ENCODE peak calls at places on chromosomes 11 and 22, in six cellular contexts. B, Q, E, N, C and T are unnamed samples. For H3K4me1, the result is how much of the 10 kb centered on the place peaks cover.

GRCh38 chr22:25405854-25406509 is 158.5 kb upstream of the GRK3 start:
- DNase-seq in B (no peak), Q (no peak), E (no peak), N (no peak), C (no peak), T (no peak)

GRCh38 chr11:61996933-61997332 is 29.5 kb upstream of the FTH1 start:
- DNase-seq in B (no peak), Q (no peak), E (no peak), N (no peak), C (no peak), T (no peak)

GRCh38 chr11:96051820-96052219 is 127.9 kb upstream of the MTMR2 start:
- DNase-seq in B (no peak), Q (no peak), E (no peak), N (no peak), C (no peak), T (no peak)

GRCh38 chr11:41872458-41872857 is 413.0 kb upstream of the LRRC4C start:
- DNase-seq in B (no peak), Q (no peak), E (no peak), N (no peak), C (no peak), T (no peak)

GRCh38 chr11:14089690-14090462 is 127.4 kb downstream of the SPON1 start:
- DNase-seq in B (no peak), Q (no peak), E (no peak), N (no peak), C (no peak), T (no peak)

GRCh38 chr11:119210035-119210434 is 3.9 kb downstream of the CBL start:
- DNase-seq in B (no peak), Q (no peak), E (no peak), N (peak), C (no peak), T (no peak)

GRCh38 chr22:35312198-35313059 is 12.7 kb downstream of the TOM1 start:
- DNase-seq in B (no peak), Q (no peak), E (no peak), N (no peak), C (no peak), T (no peak)

GRCh38 chr22:44574057-44574456 is 76.0 kb upstream of the RTL6 start:
- DNase-seq in B (no peak), Q (no peak), E (peak), N (peak), C (peak), T (peak)

GRCh38 chr11:69011624-69012091 is 1.4 kb downstream of the MRGPRF start:
- DNase-seq in B (no peak), Q (no peak), E (no peak), N (peak), C (no peak), T (no peak)

GRCh38 chr11:123650901-123651300 is 3.5 kb downstream of the SCN3B start:
- DNase-seq in B (no peak), Q (no peak), E (no peak), N (no peak), C (no peak), T (no peak)

GRCh38 chr11:123641495-123641840 is 13.0 kb downstream of the SCN3B start:
- DNase-seq in B (no peak), Q (no peak), E (no peak), N (no peak), C (no peak), T (no peak)

GRCh38 chr11:123640677-123641494 is 13.5 kb downstream of the SCN3B start:
- DNase-seq in B (peak), Q (peak), E (peak), N (peak), C (peak), T (peak)

GRCh38 chr11:123642435-123642834 is 12.0 kb downstream of the SCN3B start:
- DNase-seq in B (no peak), Q (no peak), E (no peak), N (no peak), C (no peak), T (no peak)

GRCh38 chr11:123645576-123645975 is 8.8 kb downstream of the SCN3B start:
- DNase-seq in B (no peak), Q (no peak), E (no peak), N (no peak), C (no peak), T (no peak)
- H3K4me1 ChIP-seq in B (under half), Q (under half), E (under half), N (under half), C (under half), T (under half)

DNA sequence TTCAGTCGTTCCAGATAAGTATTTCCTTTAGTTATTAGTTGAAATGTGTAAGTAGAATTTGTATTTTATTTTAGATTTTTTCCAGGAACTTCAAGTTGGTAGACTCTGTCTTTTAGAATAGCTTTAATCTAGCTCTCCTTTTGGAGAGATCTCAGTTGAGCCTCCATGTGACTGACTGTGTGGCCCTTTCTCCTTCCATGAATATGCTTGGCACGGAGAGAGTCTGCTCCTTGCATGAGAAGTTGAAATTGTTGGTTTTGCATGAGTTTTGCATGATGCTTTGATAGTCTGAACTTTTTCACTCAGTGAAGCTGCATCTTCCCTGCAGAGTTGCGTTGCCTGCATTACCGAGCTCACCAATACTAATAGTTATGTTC is 32.8 kb upstream of the CTTN start:
- DNase-seq in B (no peak), Q (no peak), E (no peak), N (no peak), C (no peak), T (no peak)
- H3K4me3 ChIP-seq in B (no peak), Q (no peak), E (no peak), N (no peak), C (no peak), T (no peak)

DNA sequence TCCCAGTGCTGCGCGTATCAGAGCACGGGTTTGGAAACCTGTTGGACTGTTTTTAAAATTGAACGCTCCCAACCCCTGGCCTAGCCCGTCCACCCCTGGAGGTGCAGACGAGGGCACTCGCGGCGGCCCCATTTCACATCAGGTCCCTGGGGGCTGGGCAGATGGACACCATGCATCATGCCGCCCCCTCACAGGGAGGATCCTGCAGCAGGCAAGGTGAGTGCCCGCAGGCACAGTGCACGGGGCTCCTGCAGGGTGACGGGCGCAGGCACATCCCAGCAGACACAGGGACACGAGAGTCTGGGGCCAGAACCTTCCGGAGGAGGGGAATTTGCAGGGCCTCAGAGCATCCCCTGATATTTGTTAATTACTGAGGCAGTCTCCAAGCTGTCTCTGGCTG is 7.3 kb downstream of the ANO9 start:
- DNase-seq in B (no peak), Q (no peak), E (no peak), N (no peak), C (no peak), T (no peak)
- H3K4me1 ChIP-seq in B (under half), Q (under half), E (under half), N (under half), C (under half), T (under half)

DNA sequence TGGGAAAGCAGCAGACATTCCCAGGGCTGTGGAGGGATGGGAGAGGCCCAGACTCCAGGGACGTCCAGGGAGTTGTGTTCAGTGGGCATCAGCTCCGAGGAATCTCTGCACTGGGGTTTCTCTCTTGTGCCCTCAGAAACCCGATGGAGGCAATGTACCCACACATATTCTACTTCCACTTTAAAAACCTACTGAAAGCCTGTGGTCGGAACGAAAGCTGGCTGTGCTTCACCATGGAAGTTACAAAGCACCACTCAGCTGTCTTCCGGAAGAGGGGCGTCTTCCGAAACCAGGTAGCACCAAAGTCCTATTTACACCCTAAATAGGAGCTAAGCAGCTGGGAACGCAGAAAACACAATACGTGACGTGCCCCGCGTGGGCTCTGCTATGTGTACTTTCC is 8.3 kb downstream of the APOBEC3D start:
- DNase-seq in B (no peak), Q (no peak), E (no peak), N (no peak), C (no peak), T (no peak)
- H3K4me3 ChIP-seq in B (no peak), Q (no peak), E (no peak), N (no peak), C (no peak), T (no peak)

DNA sequence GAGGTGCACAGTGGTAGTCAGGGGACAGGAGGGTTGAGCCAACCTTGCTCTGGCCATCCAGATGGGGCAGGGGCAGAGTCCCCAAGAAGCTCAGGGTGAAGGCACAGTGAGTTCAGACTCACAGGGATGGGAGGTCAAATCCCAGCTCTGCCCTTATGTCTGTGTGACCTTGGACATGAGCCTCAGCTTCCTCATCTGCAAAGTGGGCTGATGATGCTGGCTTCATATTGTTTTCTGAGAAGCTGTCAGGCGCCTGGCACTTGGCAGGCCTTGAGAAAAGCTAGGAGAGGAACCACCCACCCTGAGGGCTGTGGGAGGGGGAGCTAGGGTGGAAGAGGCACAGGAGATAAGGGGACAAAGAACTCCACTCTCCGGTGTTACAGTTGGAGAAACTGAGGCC is 23.6 kb downstream of the CYTH4 start:
- DNase-seq in B (no peak), Q (no peak), E (no peak), N (no peak), C (no peak), T (no peak)
- H3K4me1 ChIP-seq in B (under half), Q (under half), E (under half), N (under half), C (half or more), T (under half)

GRCh38 chr11:28743101-28743550 is 634.9 kb downstream of the METTL15 start:
- DNase-seq in B (no peak), Q (no peak), E (no peak), N (peak), C (no peak), T (no peak)
- H3K4me3 ChIP-seq in B (no peak), Q (no peak), E (no peak), N (no peak), C (no peak), T (no peak)

DNA sequence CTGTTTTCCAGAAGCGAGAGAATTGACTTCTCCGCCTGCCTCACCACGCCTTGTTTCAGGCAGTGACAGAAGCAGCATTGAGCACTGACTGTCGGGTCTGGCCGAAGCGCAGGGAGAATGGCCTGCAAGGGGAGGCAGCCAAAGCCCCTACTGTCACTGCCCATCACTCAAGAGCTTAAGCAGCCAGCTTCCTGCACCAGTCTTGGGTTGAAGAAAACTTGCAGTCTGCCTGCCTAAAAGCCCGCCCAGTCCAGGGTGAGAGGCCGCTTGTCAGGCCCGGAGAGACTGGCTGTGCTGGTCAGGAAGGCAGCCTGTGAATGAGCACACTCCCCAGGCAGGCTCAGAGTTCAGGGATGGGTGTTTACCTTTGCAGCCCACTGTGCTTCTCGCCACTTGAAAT is 108.3 kb downstream of the PKNOX2 start:
- DNase-seq in B (no peak), Q (no peak), E (no peak), N (no peak), C (no peak), T (no peak)
- H3K4me1 ChIP-seq in B (under half), Q (under half), E (under half), N (under half), C (under half), T (under half)

DNA sequence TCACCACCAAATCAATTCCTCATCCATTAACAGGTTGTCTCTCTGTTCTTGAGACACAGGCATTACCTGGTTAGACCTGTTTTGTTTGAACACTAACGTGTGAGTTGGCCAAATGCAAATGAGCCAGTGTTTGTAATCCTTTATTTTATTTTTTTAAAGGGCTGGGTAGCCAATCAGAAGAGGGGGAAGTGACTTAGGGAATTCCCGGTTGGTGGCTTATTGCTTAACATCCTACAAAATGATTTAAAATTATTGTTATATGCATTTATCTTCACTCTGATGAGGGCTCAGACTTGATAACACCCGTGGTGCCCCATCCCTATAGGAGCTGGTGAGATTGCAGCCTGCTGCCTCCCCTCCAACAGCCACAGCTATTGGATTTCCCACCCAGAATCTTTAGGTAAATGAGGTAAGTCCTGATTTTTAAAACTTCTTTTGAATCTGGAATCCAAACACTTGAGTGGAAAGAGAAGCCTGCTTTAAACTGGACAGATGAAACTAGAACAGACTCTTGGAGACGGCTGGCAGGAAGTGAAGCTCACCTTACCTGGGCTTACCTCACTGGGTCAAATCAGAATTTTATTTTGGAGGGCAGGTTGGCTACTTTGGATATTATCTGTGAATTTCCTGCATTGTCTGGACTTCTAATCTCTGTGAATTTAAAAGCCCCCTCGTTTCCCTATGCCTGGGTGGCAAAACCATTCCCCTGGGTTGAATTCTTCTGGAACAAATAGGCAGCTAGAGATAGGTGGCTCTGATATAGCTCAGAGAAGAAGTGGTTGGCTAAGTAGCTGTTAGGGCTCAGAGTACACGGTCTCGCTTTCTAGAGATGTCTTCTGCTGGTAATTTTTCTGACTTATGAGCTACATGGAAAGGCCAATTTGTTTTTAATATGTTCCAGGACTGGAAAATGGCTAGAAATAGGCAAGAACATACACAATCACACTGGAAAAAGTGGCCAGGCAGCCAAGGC is at the start of gene EHF:
- DNase-seq in B (no peak), Q (no peak), E (peak), N (no peak), C (no peak), T (no peak)
- H3K4me3 ChIP-seq in B (no peak), Q (no peak), E (peak), N (no peak), C (no peak), T (peak)